ENCODE peak calls at places on chromosomes 12 and 14, in ten cellular contexts. I is T-helper 1 cell; W is nephron progenitor cell; L is astrocyte; H is HTR-8/SVneo; G is Ammon's horn; F is NCI-H1694 treated with DMSO at 0.1 percent for 48 hours; R is stimulated activated CD4-positive, alpha-beta T cell treated with anti-CD3 and anti-CD28 coated beads, Interleukin-1b, Interleukin-23, amount 100 ng/mL, for 24 hours; P is AG09309; E is endothelial cell. N is an unnamed sample.

GRCh38 chr14:58298880-58299664 is 717 bp downstream of the ARID4A start:
- DNase-seq in H (peak), L (no peak), E (peak), W (peak), R (no peak), P (no peak), F (no peak), G (peak), I (peak), N (no peak)

GRCh38 chr12:56628671-56629458 is 1.3 kb downstream of the BAZ2A start:
- DNase-seq in G (peak), L (peak), R (peak), W (peak), P (peak), E (peak), I (peak), F (no peak), H (no peak), N (peak)

GRCh38 chr12:109612975-109613502 is 39.4 kb downstream of the MVK start:
- DNase-seq in H (no peak), P (no peak), W (no peak), F (peak), R (no peak), E (no peak), G (no peak), L (no peak), I (no peak), N (no peak)

GRCh38 chr12:110100315-110100970 is 23.7 kb upstream of the IFT81 start:
- DNase-seq in E (peak), G (peak), I (peak), W (peak), L (peak), R (peak), F (peak), H (peak), P (no peak), N (peak)

GRCh38 chr14:77022219-77022852 is 6.2 kb downstream of the IRF2BPL start:
- DNase-seq in F (peak), E (no peak), I (no peak), P (no peak), G (no peak), W (no peak), L (no peak), H (no peak), R (no peak), N (peak)

GRCh38 chr14:26709019-26709418 is 111.2 kb upstream of the NOVA1 start:
- DNase-seq in H (peak), L (peak), G (no peak), F (no peak), E (no peak), R (no peak), P (no peak), I (no peak), W (no peak), N (no peak)

GRCh38 chr14:76551116-76551515 is 175.2 kb downstream of the ESRRB start:
- DNase-seq in W (no peak), E (no peak), I (no peak), F (no peak), H (no peak), P (no peak), G (no peak), R (no peak), L (no peak), N (no peak)

GRCh38 chr12:132521200-132521580 is 31.2 kb downstream of the FBRSL1 start:
- DNase-seq in L (no peak), H (no peak), W (no peak), E (no peak), F (no peak), R (no peak), G (no peak), I (no peak), P (no peak), N (no peak)

N was measured in retina.